ENCODE peak calls at places on chromosomes 5 and 9, in six cellular contexts. H, G, K, R, A and U are unnamed samples.

GRCh38 chr5:2506603-2507002 is 244.9 kb downstream of the IRX2 start:
- DNase-seq in K (no peak), A (no peak), G (no peak), R (no peak), H (no peak), U (no peak)

GRCh38 chr5:41218929-41219328 is 5.6 kb upstream of the C6 start:
- DNase-seq in R (no peak), H (no peak), G (no peak), A (no peak), K (no peak), U (no peak)

GRCh38 chr5:3615217-3615616 is 19.6 kb downstream of the IRX1 start:
- DNase-seq in A (no peak), G (no peak), H (no peak), K (no peak), R (no peak), U (no peak)

GRCh38 chr5:169628891-169629290 is 8.2 kb upstream of the DOCK2 start:
- DNase-seq in R (no peak), H (no peak), K (peak), A (peak), G (no peak), U (no peak)

GRCh38 chr9:8205580-8205979 is 406.0 kb upstream of the DMAC1 start:
- DNase-seq in A (peak), G (no peak), K (no peak), H (no peak), R (no peak), U (no peak)

GRCh38 chr5:142800776-142801494 is 30.8 kb downstream of the ARHGAP26 start:
- DNase-seq in H (no peak), K (no peak), A (no peak), R (no peak), G (no peak), U (no peak)

GRCh38 chr5:128513816-128514215 is 24.2 kb downstream of the FBN2 start:
- DNase-seq in H (no peak), K (peak), R (no peak), G (no peak), A (no peak), U (no peak)

GRCh38 chr9:78860806-78861475 is 564.0 kb downstream of the PSAT1 start:
- DNase-seq in A (peak), G (no peak), H (no peak), R (no peak), K (peak), U (no peak)

GRCh38 chr5:122195784-122196394 is 66.5 kb downstream of the ZNF474 start:
- DNase-seq in G (peak), R (peak), H (no peak), A (peak), K (peak), U (peak)

GRCh38 chr9:99368341-99369326 is 146.6 kb downstream of the SEC61B start:
- DNase-seq in A (peak), H (peak), R (no peak), K (peak), G (no peak), U (peak)

GRCh38 chr5:157820593-157821252 is 38.2 kb downstream of the CLINT1 start:
- DNase-seq in R (peak), H (no peak), A (peak), G (no peak), K (peak), U (peak)

GRCh38 chr5:88602584-88602983 is 280.4 kb downstream of the MEF2C start:
- DNase-seq in K (no peak), A (no peak), G (no peak), R (no peak), H (no peak), U (no peak)

GRCh38 chr5:139725073-139725830 is 70.4 kb upstream of the PSD2 start:
- DNase-seq in H (no peak), R (peak), G (no peak), K (peak), A (peak), U (no peak)

GRCh38 chr5:125455041-125455440 is 708.6 kb upstream of the ZNF608 start:
- DNase-seq in H (no peak), K (peak), R (no peak), A (no peak), G (no peak), U (no peak)

GRCh38 chr9:82549174-82549821 is 513.6 kb downstream of the RASEF start:
- DNase-seq in G (no peak), R (no peak), A (no peak), H (no peak), K (no peak), U (no peak)
- TF ChIP-seq CTCF in G (peak), R (no peak), A (no peak), H (no peak), K (no peak), U (no peak)

DNA sequence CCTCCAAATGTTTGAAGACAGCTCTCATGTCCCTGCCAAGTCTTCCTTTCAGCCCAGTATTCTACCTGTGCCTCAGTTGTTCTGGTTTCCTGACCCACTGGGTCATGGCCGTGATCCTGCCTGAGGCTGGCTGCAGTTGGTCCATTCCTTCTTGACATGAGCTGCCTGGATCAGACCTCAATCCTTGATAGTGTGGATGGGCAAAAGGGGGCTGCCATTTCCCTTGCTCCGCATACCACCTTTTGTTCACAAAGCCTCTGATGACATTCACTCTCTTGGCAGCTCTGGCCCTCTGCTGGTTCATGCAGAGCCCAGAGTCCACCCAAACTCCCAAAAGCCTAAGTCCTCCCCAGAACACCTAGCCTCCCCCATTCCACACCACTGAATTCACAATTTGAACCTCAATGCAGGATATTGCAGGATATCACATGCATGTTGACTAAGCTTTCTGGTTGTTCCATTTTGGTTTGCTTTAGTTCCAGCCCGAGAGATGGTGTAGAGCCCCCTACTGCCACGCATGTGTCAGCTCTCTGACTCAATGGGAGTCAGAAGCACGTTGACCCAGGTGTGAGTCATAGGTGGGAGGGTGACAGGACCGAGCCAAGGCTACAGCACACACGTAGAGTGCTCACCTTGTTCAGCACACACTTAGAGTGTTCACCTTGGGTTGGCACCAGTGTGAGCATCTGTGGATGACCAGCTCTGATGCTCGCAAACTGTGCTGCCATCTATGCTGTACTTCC is 137.2 kb downstream of the MTX3 start:
- DNase-seq in R (no peak), K (no peak), H (no peak), G (no peak), A (peak), U (no peak)
- TF ChIP-seq CTCF in R (no peak), K (no peak), H (no peak), G (peak), A (peak), U (no peak)

GRCh38 chr9:133341369-133342082 is 5.5 kb upstream of the SURF6 start:
- DNase-seq in K (no peak), H (no peak), G (no peak), A (no peak), R (no peak), U (no peak)

GRCh38 chr9:133342083-133342406 is 5.9 kb downstream of the MED22 start:
- DNase-seq in H (no peak), K (no peak), R (peak), A (no peak), G (peak), U (peak)

GRCh38 chr9:133340916-133341315 is 4.9 kb upstream of the SURF6 start:
- DNase-seq in K (no peak), H (no peak), A (no peak), R (no peak), G (no peak), U (no peak)

GRCh38 chr9:133344071-133344470 is 3.9 kb downstream of the MED22 start:
- DNase-seq in R (no peak), A (no peak), K (no peak), H (no peak), G (no peak), U (no peak)

GRCh38 chr9:133342570-133342969 is 5.4 kb downstream of the MED22 start:
- DNase-seq in A (no peak), H (no peak), K (no peak), G (peak), R (peak), U (peak)
- TF ChIP-seq CTCF in A (peak), H (no peak), K (peak), G (no peak), R (peak), U (no peak)

GRCh38 chr5:51488803-51489642 is 105.8 kb downstream of the ISL1 start:
- DNase-seq in A (no peak), H (no peak), G (no peak), K (no peak), R (peak), U (no peak)

GRCh38 chr5:51479840-51480239 is 96.6 kb downstream of the ISL1 start:
- DNase-seq in H (no peak), A (no peak), R (no peak), G (no peak), K (no peak), U (no peak)

GRCh38 chr5:51486158-51486557 is 102.9 kb downstream of the ISL1 start:
- DNase-seq in A (no peak), G (no peak), R (no peak), H (no peak), K (no peak), U (no peak)

GRCh38 chr5:51484326-51484725 is 101.1 kb downstream of the ISL1 start:
- DNase-seq in K (no peak), A (no peak), H (no peak), R (no peak), G (no peak), U (no peak)
- TF ChIP-seq CTCF in K (no peak), A (no peak), H (no peak), R (no peak), G (no peak), U (no peak)

GRCh38 chr9:97510797-97511761 is 9.6 kb downstream of the TMOD1 start:
- DNase-seq in R (no peak), K (peak), G (peak), A (peak), H (no peak), U (no peak)
- TF ChIP-seq CTCF in R (no peak), K (no peak), G (no peak), A (no peak), H (no peak), U (no peak)

GRCh38 chr9:97803167-97804058 is 49.6 kb upstream of the FOXE1 start:
- DNase-seq in H (peak), A (peak), K (peak), R (peak), G (peak), U (peak)
- TF ChIP-seq CTCF in H (no peak), A (no peak), K (no peak), R (no peak), G (peak), U (no peak)

DNA sequence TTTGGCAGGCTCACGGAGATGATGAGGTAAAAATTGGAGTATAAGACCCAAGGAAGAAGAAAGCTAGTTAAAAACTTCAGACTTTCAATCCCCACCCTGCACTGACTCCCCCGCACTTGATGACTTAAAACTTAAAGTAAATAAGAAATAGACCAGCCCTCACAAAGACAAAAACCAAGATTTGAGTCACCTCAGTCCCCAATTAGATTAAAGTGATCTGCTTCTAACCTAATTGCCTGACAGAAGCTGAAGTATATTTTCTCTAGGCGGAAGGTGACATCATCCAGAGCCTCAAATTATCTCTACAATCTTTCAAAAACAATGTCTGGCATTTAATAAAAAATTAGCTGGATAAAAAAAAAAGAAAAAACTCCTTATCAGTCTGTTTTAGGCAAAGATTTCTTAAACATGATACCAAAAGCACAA is 124.1 kb upstream of the PJA2 start:
- DNase-seq in A (peak), G (no peak), H (no peak), R (peak), K (no peak), U (no peak)
- TF ChIP-seq CTCF in A (no peak), G (no peak), H (no peak), R (no peak), K (no peak), U (no peak)

DNA sequence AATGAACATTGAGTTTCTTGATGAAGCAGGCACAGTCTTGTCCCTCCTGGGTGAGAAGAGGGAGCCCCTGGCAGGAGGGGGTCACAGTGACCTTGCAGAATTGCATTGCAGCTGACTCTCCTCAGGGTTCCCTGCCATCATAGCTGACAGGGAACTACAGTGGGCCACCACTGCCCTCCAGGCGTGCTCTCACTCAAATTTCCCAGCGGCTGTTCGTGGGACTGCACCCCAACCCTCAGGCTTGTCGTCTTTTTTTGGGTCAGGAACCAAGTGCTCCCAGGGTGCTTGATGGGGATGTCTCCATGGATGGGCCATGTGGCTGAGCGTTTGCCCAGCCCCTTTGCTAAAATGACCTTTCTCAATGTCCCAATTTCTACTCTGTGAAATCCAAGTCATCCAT is 215.8 kb downstream of the MELK start:
- DNase-seq in H (no peak), R (no peak), A (no peak), K (peak), G (peak), U (peak)
- TF ChIP-seq CTCF in H (no peak), R (no peak), A (peak), K (peak), G (peak), U (peak)

GRCh38 chr5:61171479-61171878 is 9.2 kb upstream of the SMIM15 start:
- DNase-seq in K (no peak), A (no peak), G (no peak), H (no peak), R (no peak), U (no peak)

GRCh38 chr5:61163905-61164304 is 1.6 kb upstream of the SMIM15 start:
- DNase-seq in K (no peak), G (no peak), A (no peak), H (no peak), R (peak), U (no peak)

GRCh38 chr5:61162832-61163567 is 732 bp upstream of the SMIM15 start:
- DNase-seq in A (peak), G (no peak), R (peak), H (no peak), K (peak), U (no peak)

GRCh38 chr5:61168951-61169350 is 6.7 kb upstream of the SMIM15 start:
- DNase-seq in H (no peak), K (no peak), G (no peak), R (no peak), A (no peak), U (no peak)

DNA sequence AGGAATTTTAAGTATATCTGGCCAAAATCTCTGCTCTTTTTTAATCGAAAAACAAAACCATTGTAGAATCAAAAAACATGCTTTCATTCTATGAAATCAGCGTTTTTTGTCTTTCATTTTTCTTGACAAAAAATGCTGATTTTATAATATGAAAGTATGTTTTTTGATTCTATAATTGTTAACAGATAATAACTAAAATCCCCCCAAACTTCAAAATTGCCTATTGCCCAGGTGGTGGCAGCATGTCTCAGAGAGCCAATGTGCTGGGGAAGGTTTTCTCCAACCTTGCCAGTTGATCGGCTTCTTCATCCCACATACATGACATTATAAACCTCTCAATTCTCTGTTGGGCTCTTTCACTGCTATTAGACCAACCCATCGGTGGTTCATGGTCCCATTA is 5.1 kb upstream of the SMIM15 start:
- DNase-seq in R (peak), K (peak), A (peak), G (no peak), H (no peak), U (peak)
- TF ChIP-seq CTCF in R (peak), K (peak), A (peak), G (peak), H (no peak), U (no peak)